ENCODE peak calls at places on chromosomes 1 and 21, in four cellular contexts. P is tibial artery, O is GM23338, F is lower lobe of right lung. L is an unnamed sample.

GRCh38 chr1:148010527-148010926 is 82.3 kb downstream of the GPR89B start:
- DNase-seq in F (no peak), P (no peak), O (no peak), L (no peak)

GRCh38 chr21:35138665-35139381 is 89.7 kb upstream of the RUNX1 start:
- DNase-seq in O (peak; percentile 8), F (no peak), P (no peak), L (peak; percentile 4)

GRCh38 chr1:201345081-201345355 is 32.5 kb downstream of the TNNT2 start:
- DNase-seq in F (no peak), O (no peak), P (no peak), L (no peak)

GRCh38 chr1:58548381-58548780 is 1.9 kb upstream of the OMA1 start:
- DNase-seq in O (no peak), F (no peak), P (no peak), L (no peak)

GRCh38 chr1:7859406-7859805 is 6.5 kb upstream of the UTS2 start:
- DNase-seq in F (no peak), P (no peak), O (no peak), L (no peak)

GRCh38 chr1:15224259-15224869 is 22.7 kb upstream of the FHAD1 start:
- DNase-seq in F (no peak), O (no peak), P (no peak), L (no peak)

GRCh38 chr1:10387611-10388386 is 11.1 kb upstream of the PGD start:
- DNase-seq in F (no peak), P (peak; percentile 70), O (peak; percentile 50), L (no peak)

GRCh38 chr1:16242556-16243407 is 5.8 kb upstream of the CPLANE2 start:
- DNase-seq in F (no peak), P (peak; percentile 65), O (no peak), L (peak; percentile 14)

GRCh38 chr1:36570016-36570415 is 87.3 kb upstream of the CSF3R start:
- DNase-seq in O (no peak), P (peak; percentile 24), F (peak; percentile 39), L (no peak)

GRCh38 chr1:116677474-116678062 is 10.0 kb upstream of the IGSF3 start:
- DNase-seq in F (no peak), P (no peak), O (no peak), L (no peak)
- H3K36me3 ChIP-seq in F (no peaks in the 10 kb centered on the region), P (no peaks in the 10 kb centered on the region), O (no peaks in the 10 kb centered on the region), L (no peaks in the 10 kb centered on the region)

GRCh38 chr21:29034678-29035077 is 10.2 kb downstream of the USP16 start:
- DNase-seq in F (no peak), O (no peak), P (no peak), L (no peak)
- H3K36me3 ChIP-seq in F (peaks cover 96% of the 10 kb centered on the region), O (peaks cover 48% of the 10 kb centered on the region), P (peaks cover 72% of the 10 kb centered on the region), L (peaks cover 68% of the 10 kb centered on the region)

GRCh38 chr21:31985398-31985797 is 112.6 kb downstream of the HUNK start:
- DNase-seq in P (no peak), F (no peak), O (no peak), L (no peak)
- H3K36me3 ChIP-seq in P (no peaks in the 10 kb centered on the region), F (no peaks in the 10 kb centered on the region), O (no peaks in the 10 kb centered on the region), L (no peaks in the 10 kb centered on the region)

GRCh38 chr1:48040122-48040521 is 42.9 kb upstream of the TRABD2B start:
- DNase-seq in F (no peak), P (no peak), O (no peak), L (no peak)
- H3K36me3 ChIP-seq in F (no peaks in the 10 kb centered on the region), P (no peaks in the 10 kb centered on the region), O (no peaks in the 10 kb centered on the region), L (no peaks in the 10 kb centered on the region)

GRCh38 chr1:42935971-42936308 is 22.7 kb downstream of the SLC2A1 start:
- DNase-seq in O (no peak), P (peak; percentile 59), F (peak; percentile 28), L (no peak)
- H3K36me3 ChIP-seq in O (peaks cover 48% of the 10 kb centered on the region), P (peaks cover 12% of the 10 kb centered on the region), F (no peaks in the 10 kb centered on the region), L (peaks cover 13% of the 10 kb centered on the region)

GRCh38 chr1:31356427-31356826 is 16.4 kb downstream of the FABP3 start:
- DNase-seq in P (no peak), F (no peak), O (no peak), L (no peak)
- H3K36me3 ChIP-seq in P (peaks cover 40% of the 10 kb centered on the region), F (peaks cover 47% of the 10 kb centered on the region), O (peaks cover 11% of the 10 kb centered on the region), L (peaks cover 15% of the 10 kb centered on the region)

DNA sequence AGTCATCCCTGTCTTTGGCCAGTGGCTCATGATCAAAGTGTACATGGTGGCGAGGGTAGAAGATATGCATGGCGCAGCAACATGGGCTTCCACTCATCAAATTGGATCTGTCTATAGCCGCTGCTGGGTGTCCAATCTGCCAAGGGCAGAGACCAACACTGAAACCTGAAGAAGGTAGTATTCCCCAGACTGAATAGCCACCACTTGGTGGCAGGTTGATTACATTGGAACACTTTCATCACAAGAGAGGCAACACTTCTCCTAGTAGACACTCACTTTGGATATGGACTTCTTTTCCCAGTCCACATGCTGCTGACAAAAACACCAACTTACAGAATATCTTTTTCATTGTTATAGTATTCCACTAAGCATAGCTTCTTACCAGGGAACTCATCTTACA is 22.4 kb upstream of the PPM1J start:
- DNase-seq in P (no peak), O (no peak), F (no peak), L (no peak)
- H3K36me3 ChIP-seq in P (no peaks in the 10 kb centered on the region), O (no peaks in the 10 kb centered on the region), F (no peaks in the 10 kb centered on the region), L (no peaks in the 10 kb centered on the region)

GRCh38 chr1:109629372-109630030 is 9.9 kb downstream of the AMPD2 start:
- DNase-seq in P (peak; percentile 55), F (no peak), O (no peak), L (no peak)

GRCh38 chr1:109630881-109631512 is 11.4 kb downstream of the AMPD2 start:
- DNase-seq in O (no peak), P (no peak), F (no peak), L (no peak)

GRCh38 chr1:109628540-109629321 is 9.1 kb downstream of the AMPD2 start:
- DNase-seq in P (peak; percentile 60), F (no peak), O (no peak), L (no peak)

GRCh38 chr1:109631513-109632260 is 12.1 kb downstream of the AMPD2 start:
- DNase-seq in O (no peak), F (no peak), P (peak; percentile 60), L (no peak)

GRCh38 chr1:109630081-109630880 is 10.6 kb downstream of the AMPD2 start:
- DNase-seq in O (peak; percentile 66), P (peak; percentile 65), F (no peak), L (no peak)
- H3K36me3 ChIP-seq in O (peaks cover 4% of the 10 kb centered on the region), P (peaks cover 53% of the 10 kb centered on the region), F (peaks cover 51% of the 10 kb centered on the region), L (peaks cover 54% of the 10 kb centered on the region)

DNA sequence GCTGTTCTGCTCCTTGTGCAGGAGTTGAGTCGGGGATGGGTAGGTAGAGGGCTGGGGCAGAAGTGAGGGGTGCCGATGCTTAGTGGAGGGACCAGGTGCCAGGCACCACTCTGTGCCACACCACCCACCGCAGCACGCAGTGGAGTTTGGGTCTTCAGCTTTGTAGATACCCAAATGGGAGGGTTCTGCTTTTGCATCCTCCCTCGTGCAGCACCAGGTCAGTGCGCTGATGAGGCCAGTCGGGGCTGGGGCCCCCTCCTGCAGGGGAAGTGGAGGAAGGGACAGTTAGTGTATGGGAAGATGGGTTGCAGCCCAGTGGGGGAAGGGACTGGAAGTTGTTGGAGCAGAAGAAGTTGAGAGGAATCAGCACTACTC is 244.0 kb downstream of the RHOU start:
- DNase-seq in O (no peak), P (no peak), F (no peak), L (no peak)
- H3K36me3 ChIP-seq in O (no peaks in the 10 kb centered on the region), P (no peaks in the 10 kb centered on the region), F (no peaks in the 10 kb centered on the region), L (no peaks in the 10 kb centered on the region)

DNA sequence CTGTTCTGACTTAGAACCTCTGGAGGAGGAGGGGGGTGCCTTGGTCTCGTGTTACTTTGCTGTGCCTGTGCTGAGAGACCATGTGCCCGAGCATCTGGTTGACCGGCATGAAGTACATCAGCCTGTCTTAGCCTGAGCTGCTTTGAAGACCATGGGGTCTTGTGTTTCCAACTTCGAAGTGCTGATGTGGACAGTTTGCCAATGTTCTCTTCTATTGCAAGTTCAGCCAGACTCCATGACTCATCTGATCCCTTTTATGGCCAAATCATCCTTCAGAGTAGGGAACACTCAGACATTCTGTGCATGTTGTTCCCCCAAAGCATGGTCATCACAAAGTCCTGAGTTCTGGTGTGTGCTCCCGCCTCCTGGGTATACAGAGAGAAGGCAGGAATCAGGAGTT is 6.0 kb upstream of the PLA2G2C start:
- DNase-seq in O (no peak), P (no peak), F (no peak), L (no peak)
- H3K36me3 ChIP-seq in O (no peaks in the 10 kb centered on the region), P (no peaks in the 10 kb centered on the region), F (no peaks in the 10 kb centered on the region), L (no peaks in the 10 kb centered on the region)